ENCODE peak calls at places on chromosome 19, in eight cellular contexts. One of them, this sample, is unnamed. For H3K9me3 and H3K4me1, the result is how much of the 10 kb centered on the place peaks cover.

GRCh38 chr19:33472696-33473624 is 48.6 kb downstream of the PEPD start:
- DNase-seq in Peyer's patch: peak
- DNase-seq in SK-N-SH: no peak
- DNase-seq in endodermal cell: peak
- DNase-seq in neural progenitor cell: no peak
- DNase-seq in mucosa of descending colon: no peak
- DNase-seq in right lobe of liver: peak
- DNase-seq in cardiac muscle cell: peak
- DNase-seq in this sample: no peak

GRCh38 chr19:18939922-18940775 is 868 bp downstream of the HOMER3 start:
- DNase-seq in Peyer's patch: peak
- DNase-seq in SK-N-SH: peak
- DNase-seq in endodermal cell: peak
- DNase-seq in neural progenitor cell: peak
- DNase-seq in mucosa of descending colon: peak
- DNase-seq in right lobe of liver: no peak
- DNase-seq in cardiac muscle cell: peak
- DNase-seq in this sample: no peak

GRCh38 chr19:6010107-6010506 is 32.2 kb upstream of the RANBP3 start:
- DNase-seq in Peyer's patch: no peak
- DNase-seq in SK-N-SH: no peak
- DNase-seq in endodermal cell: no peak
- DNase-seq in neural progenitor cell: no peak
- DNase-seq in mucosa of descending colon: no peak
- DNase-seq in right lobe of liver: peak
- DNase-seq in cardiac muscle cell: no peak
- DNase-seq in this sample: no peak

GRCh38 chr19:45667620-45668341 is at the start of gene GIPR:
- DNase-seq in Peyer's patch: peak
- DNase-seq in SK-N-SH: peak
- DNase-seq in endodermal cell: peak
- DNase-seq in neural progenitor cell: peak
- DNase-seq in mucosa of descending colon: peak
- DNase-seq in right lobe of liver: peak
- DNase-seq in cardiac muscle cell: no peak
- DNase-seq in this sample: no peak

GRCh38 chr19:2923510-2923909 is 21.3 kb downstream of the ZNF77 start:
- DNase-seq in Peyer's patch: peak
- DNase-seq in SK-N-SH: no peak
- DNase-seq in endodermal cell: no peak
- DNase-seq in neural progenitor cell: no peak
- DNase-seq in mucosa of descending colon: no peak
- DNase-seq in right lobe of liver: no peak
- DNase-seq in cardiac muscle cell: peak
- DNase-seq in this sample: peak

GRCh38 chr19:39407644-39408391 is 1.2 kb downstream of the ZFP36 start:
- DNase-seq in Peyer's patch: peak
- DNase-seq in SK-N-SH: no peak
- DNase-seq in endodermal cell: peak
- DNase-seq in neural progenitor cell: peak
- DNase-seq in mucosa of descending colon: peak
- DNase-seq in right lobe of liver: peak
- DNase-seq in cardiac muscle cell: peak
- DNase-seq in this sample: no peak

GRCh38 chr19:17796013-17796837 is 1.3 kb downstream of the B3GNT3 start:
- DNase-seq in Peyer's patch: peak
- DNase-seq in SK-N-SH: no peak
- DNase-seq in endodermal cell: no peak
- DNase-seq in neural progenitor cell: peak
- DNase-seq in mucosa of descending colon: peak
- DNase-seq in right lobe of liver: peak
- DNase-seq in cardiac muscle cell: no peak
- DNase-seq in this sample: no peak

GRCh38 chr19:3154957-3155736 is 19.3 kb downstream of the GNA15 start:
- DNase-seq in Peyer's patch: peak
- DNase-seq in SK-N-SH: peak
- DNase-seq in endodermal cell: no peak
- DNase-seq in neural progenitor cell: no peak
- DNase-seq in mucosa of descending colon: peak
- DNase-seq in right lobe of liver: no peak
- DNase-seq in cardiac muscle cell: peak
- DNase-seq in this sample: peak

GRCh38 chr19:29666634-29667389 is 1.6 kb downstream of the PLEKHF1 start:
- DNase-seq in Peyer's patch: peak
- DNase-seq in SK-N-SH: no peak
- DNase-seq in endodermal cell: peak
- DNase-seq in neural progenitor cell: peak
- DNase-seq in mucosa of descending colon: peak
- DNase-seq in right lobe of liver: peak
- DNase-seq in cardiac muscle cell: peak
- DNase-seq in this sample: no peak

GRCh38 chr19:44927746-44928145 is 13.3 kb downstream of the APOC1 start:
- DNase-seq in Peyer's patch: no peak
- DNase-seq in SK-N-SH: peak
- DNase-seq in endodermal cell: no peak
- DNase-seq in neural progenitor cell: no peak
- DNase-seq in mucosa of descending colon: no peak
- DNase-seq in right lobe of liver: no peak
- DNase-seq in cardiac muscle cell: peak
- DNase-seq in this sample: no peak

GRCh38 chr19:2949939-2950285 is 5.1 kb upstream of the ZNF77 start:
- DNase-seq in Peyer's patch: no peak
- DNase-seq in SK-N-SH: peak
- DNase-seq in endodermal cell: no peak
- DNase-seq in neural progenitor cell: no peak
- DNase-seq in mucosa of descending colon: no peak
- DNase-seq in right lobe of liver: peak
- DNase-seq in cardiac muscle cell: peak
- DNase-seq in this sample: no peak

GRCh38 chr19:11560404-11560988 is 1.5 kb upstream of the ELOF1 start:
- DNase-seq in Peyer's patch: peak
- DNase-seq in SK-N-SH: peak
- DNase-seq in endodermal cell: peak
- DNase-seq in neural progenitor cell: peak
- DNase-seq in mucosa of descending colon: peak
- DNase-seq in right lobe of liver: no peak
- DNase-seq in cardiac muscle cell: peak
- DNase-seq in this sample: no peak

GRCh38 chr19:959935-960502 is 24.1 kb upstream of the WDR18 start:
- DNase-seq in Peyer's patch: no peak
- DNase-seq in SK-N-SH: no peak
- DNase-seq in endodermal cell: peak
- DNase-seq in neural progenitor cell: peak
- DNase-seq in mucosa of descending colon: no peak
- DNase-seq in right lobe of liver: no peak
- DNase-seq in cardiac muscle cell: no peak
- DNase-seq in this sample: no peak

GRCh38 chr19:32404213-32404938 is 1.2 kb upstream of the DPY19L3 start:
- DNase-seq in Peyer's patch: no peak
- DNase-seq in SK-N-SH: no peak
- DNase-seq in endodermal cell: peak
- DNase-seq in neural progenitor cell: peak
- DNase-seq in mucosa of descending colon: peak
- DNase-seq in right lobe of liver: no peak
- DNase-seq in cardiac muscle cell: peak
- DNase-seq in this sample: no peak

GRCh38 chr19:29107831-29108230 is 105.1 kb downstream of the UQCRFS1 start:
- DNase-seq in Peyer's patch: no peak
- DNase-seq in SK-N-SH: no peak
- DNase-seq in endodermal cell: no peak
- DNase-seq in neural progenitor cell: no peak
- DNase-seq in mucosa of descending colon: no peak
- DNase-seq in right lobe of liver: no peak
- DNase-seq in cardiac muscle cell: no peak
- DNase-seq in this sample: no peak

GRCh38 chr19:58346961-58347929 is 6.0 kb downstream of the A1BG start:
- DNase-seq in Peyer's patch: peak
- DNase-seq in SK-N-SH: peak
- DNase-seq in endodermal cell: peak
- DNase-seq in neural progenitor cell: peak
- DNase-seq in mucosa of descending colon: peak
- DNase-seq in right lobe of liver: no peak
- DNase-seq in cardiac muscle cell: peak
- DNase-seq in this sample: peak

GRCh38 chr19:15371786-15372380 is 7.7 kb downstream of the AKAP8 start:
- DNase-seq in Peyer's patch: no peak
- DNase-seq in SK-N-SH: peak
- DNase-seq in endodermal cell: no peak
- DNase-seq in neural progenitor cell: no peak
- DNase-seq in mucosa of descending colon: no peak
- DNase-seq in right lobe of liver: no peak
- DNase-seq in cardiac muscle cell: no peak
- DNase-seq in this sample: no peak

GRCh38 chr19:42480335-42481095 is 37.8 kb upstream of the CXCL17 start:
- DNase-seq in Peyer's patch: no peak
- DNase-seq in SK-N-SH: no peak
- DNase-seq in endodermal cell: peak
- DNase-seq in neural progenitor cell: no peak
- DNase-seq in mucosa of descending colon: no peak
- DNase-seq in right lobe of liver: no peak
- DNase-seq in cardiac muscle cell: peak
- DNase-seq in this sample: no peak

DNA sequence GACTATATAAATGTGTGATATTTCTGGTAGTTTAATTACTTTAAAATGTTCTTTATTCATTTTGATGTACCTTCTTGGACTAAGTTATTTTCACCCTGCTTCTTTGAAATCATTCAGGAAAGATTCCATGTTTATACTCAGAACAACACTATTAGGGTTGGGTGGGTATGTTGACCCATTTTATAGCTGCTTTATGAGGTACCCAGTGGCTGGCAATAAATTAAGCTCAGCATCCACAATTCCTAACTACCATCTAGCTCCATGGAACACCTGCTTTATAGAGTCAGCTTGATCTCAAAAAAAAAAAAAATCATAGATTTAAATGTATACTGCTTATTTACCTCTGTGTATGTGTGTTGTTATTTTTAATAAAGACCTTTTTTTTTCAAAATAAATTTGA is 78.9 kb upstream of the ZNF91 start:
- DNase-seq in Peyer's patch: no peak
- DNase-seq in SK-N-SH: no peak
- DNase-seq in endodermal cell: no peak
- DNase-seq in neural progenitor cell: no peak
- DNase-seq in mucosa of descending colon: no peak
- DNase-seq in right lobe of liver: no peak
- DNase-seq in cardiac muscle cell: no peak
- DNase-seq in this sample: no peak
- H3K9me3 ChIP-seq in Peyer's patch: under half
- H3K9me3 ChIP-seq in SK-N-SH: under half
- H3K9me3 ChIP-seq in endodermal cell: half or more
- H3K9me3 ChIP-seq in neural progenitor cell: under half
- H3K9me3 ChIP-seq in mucosa of descending colon: under half
- H3K9me3 ChIP-seq in right lobe of liver: under half
- H3K9me3 ChIP-seq in cardiac muscle cell: under half
- H3K9me3 ChIP-seq in this sample: under half

DNA sequence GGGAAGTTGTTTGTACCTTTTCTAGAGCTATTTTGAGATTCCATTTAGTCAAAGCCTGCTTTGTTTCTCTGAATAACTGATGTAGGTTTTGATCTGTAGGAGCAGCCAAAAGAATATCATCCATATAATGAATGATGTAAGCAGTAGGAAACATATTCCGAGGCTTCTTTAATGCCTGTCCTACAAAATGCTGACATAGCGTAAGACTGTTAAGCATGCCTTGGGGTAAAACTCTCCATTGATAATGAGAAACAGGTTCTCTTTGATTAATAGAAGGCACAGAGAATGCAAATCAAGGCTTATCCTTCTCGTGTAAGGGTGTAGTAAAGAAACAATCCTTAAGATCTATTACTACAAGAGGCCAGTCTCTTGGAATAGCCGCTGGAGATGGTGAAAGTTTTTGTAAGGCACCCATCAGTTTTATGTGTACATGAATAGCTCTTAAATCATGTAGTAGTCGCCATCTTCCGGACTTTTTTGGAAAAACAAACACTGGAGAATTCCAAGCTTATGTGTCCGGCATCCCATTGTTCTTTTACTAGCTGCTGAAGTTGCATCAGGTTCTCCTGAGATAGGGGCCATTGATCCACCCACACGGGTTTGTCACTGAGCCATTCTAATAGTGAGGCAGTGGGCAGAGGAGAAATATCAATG is 13.5 kb downstream of the FPR3 start:
- DNase-seq in Peyer's patch: no peak
- DNase-seq in SK-N-SH: peak
- DNase-seq in endodermal cell: no peak
- DNase-seq in neural progenitor cell: no peak
- DNase-seq in mucosa of descending colon: no peak
- DNase-seq in right lobe of liver: no peak
- DNase-seq in cardiac muscle cell: peak
- DNase-seq in this sample: no peak
- TF ChIP-seq CTCF in Peyer's patch: no peak
- TF ChIP-seq CTCF in SK-N-SH: peak
- TF ChIP-seq CTCF in endodermal cell: no peak
- TF ChIP-seq CTCF in neural progenitor cell: no peak
- TF ChIP-seq CTCF in mucosa of descending colon: no peak
- TF ChIP-seq CTCF in right lobe of liver: no peak
- TF ChIP-seq CTCF in cardiac muscle cell: peak
- TF ChIP-seq CTCF in this sample: no peak

GRCh38 chr19:31070676-31071075 is 278.6 kb downstream of the TSHZ3 start:
- DNase-seq in Peyer's patch: no peak
- DNase-seq in SK-N-SH: no peak
- DNase-seq in endodermal cell: no peak
- DNase-seq in neural progenitor cell: no peak
- DNase-seq in mucosa of descending colon: no peak
- DNase-seq in right lobe of liver: no peak
- DNase-seq in cardiac muscle cell: no peak
- DNase-seq in this sample: no peak

GRCh38 chr19:31071157-31071855 is 277.9 kb downstream of the TSHZ3 start:
- DNase-seq in Peyer's patch: no peak
- DNase-seq in SK-N-SH: no peak
- DNase-seq in endodermal cell: no peak
- DNase-seq in neural progenitor cell: no peak
- DNase-seq in mucosa of descending colon: peak
- DNase-seq in right lobe of liver: no peak
- DNase-seq in cardiac muscle cell: no peak
- DNase-seq in this sample: no peak

GRCh38 chr19:31070126-31070525 is 279.1 kb downstream of the TSHZ3 start:
- DNase-seq in Peyer's patch: no peak
- DNase-seq in SK-N-SH: no peak
- DNase-seq in endodermal cell: no peak
- DNase-seq in neural progenitor cell: no peak
- DNase-seq in mucosa of descending colon: no peak
- DNase-seq in right lobe of liver: no peak
- DNase-seq in cardiac muscle cell: no peak
- DNase-seq in this sample: no peak

GRCh38 chr19:31066385-31066784 is 282.9 kb downstream of the TSHZ3 start:
- DNase-seq in Peyer's patch: no peak
- DNase-seq in SK-N-SH: no peak
- DNase-seq in endodermal cell: no peak
- DNase-seq in neural progenitor cell: no peak
- DNase-seq in mucosa of descending colon: no peak
- DNase-seq in right lobe of liver: no peak
- DNase-seq in cardiac muscle cell: peak
- DNase-seq in this sample: no peak

GRCh38 chr19:31068268-31068667 is 281.0 kb downstream of the TSHZ3 start:
- DNase-seq in Peyer's patch: no peak
- DNase-seq in SK-N-SH: no peak
- DNase-seq in endodermal cell: no peak
- DNase-seq in neural progenitor cell: no peak
- DNase-seq in mucosa of descending colon: no peak
- DNase-seq in right lobe of liver: no peak
- DNase-seq in cardiac muscle cell: no peak
- DNase-seq in this sample: no peak
- H3K4me1 ChIP-seq in Peyer's patch: under half
- H3K4me1 ChIP-seq in SK-N-SH: under half
- H3K4me1 ChIP-seq in endodermal cell: under half
- H3K4me1 ChIP-seq in neural progenitor cell: under half
- H3K4me1 ChIP-seq in mucosa of descending colon: under half
- H3K4me1 ChIP-seq in right lobe of liver: under half
- H3K4me1 ChIP-seq in cardiac muscle cell: under half
- H3K4me1 ChIP-seq in this sample: under half

GRCh38 chr19:20397292-20397691 is 168.3 kb downstream of the ZNF737 start:
- DNase-seq in Peyer's patch: no peak
- DNase-seq in SK-N-SH: no peak
- DNase-seq in endodermal cell: no peak
- DNase-seq in neural progenitor cell: no peak
- DNase-seq in mucosa of descending colon: no peak
- DNase-seq in right lobe of liver: no peak
- DNase-seq in cardiac muscle cell: no peak
- DNase-seq in this sample: no peak
- H3K9me3 ChIP-seq in Peyer's patch: half or more
- H3K9me3 ChIP-seq in SK-N-SH: under half
- H3K9me3 ChIP-seq in endodermal cell: half or more
- H3K9me3 ChIP-seq in neural progenitor cell: under half
- H3K9me3 ChIP-seq in mucosa of descending colon: half or more
- H3K9me3 ChIP-seq in right lobe of liver: under half
- H3K9me3 ChIP-seq in cardiac muscle cell: under half
- H3K9me3 ChIP-seq in this sample: under half